ENCODE peak calls at places on chromosome 14, in six cellular contexts. X is neural progenitor cell, J is iris pigment epithelial cell, O is foreskin fibroblast, W is keratinocyte, D is MV-4-11. C is an unnamed sample.

GRCh38 chr14:32762886-32763285 is 175.8 kb upstream of the NPAS3 start:
- DNase-seq in W (no peak), D (no peak), O (peak), X (no peak), J (peak), C (no peak)

GRCh38 chr14:54420478-54421116 is 20.6 kb downstream of the CNIH1 start:
- DNase-seq in O (peak), D (peak), J (peak), X (peak), W (no peak), C (peak)

GRCh38 chr14:22433059-22433458 is 156.0 kb downstream of the DAD1 start:
- DNase-seq in W (no peak), X (no peak), J (no peak), O (no peak), D (no peak), C (no peak)

GRCh38 chr14:20934148-20934762 is 21.0 kb upstream of the RNASE2 start:
- DNase-seq in W (no peak), O (peak), J (peak), D (no peak), X (peak), C (peak)

GRCh38 chr14:68950111-68950510 is 29.0 kb downstream of the ACTN1 start:
- DNase-seq in D (peak), X (no peak), W (no peak), J (peak), O (peak), C (no peak)

GRCh38 chr14:81172881-81173280 is 47.9 kb downstream of the GTF2A1 start:
- DNase-seq in X (no peak), W (no peak), J (peak), D (no peak), O (peak), C (no peak)

GRCh38 chr14:62002636-62003035 is 240.4 kb downstream of the SNAPC1 start:
- DNase-seq in W (peak), D (no peak), X (no peak), O (peak), J (peak), C (peak)

GRCh38 chr14:24578558-24578957 is 2.5 kb upstream of the CTSG start:
- DNase-seq in O (no peak), J (no peak), X (no peak), D (no peak), W (no peak), C (no peak)

GRCh38 chr14:77120771-77121743 is 20.5 kb downstream of the ZDHHC22 start:
- DNase-seq in W (no peak), D (peak), O (no peak), X (no peak), J (no peak), C (peak)

GRCh38 chr14:105498430-105499255 is 7.6 kb downstream of the TEDC1 start:
- DNase-seq in J (no peak), O (no peak), D (no peak), X (no peak), W (no peak), C (no peak)

GRCh38 chr14:72261068-72261467 is 328.8 kb downstream of the RGS6 start:
- DNase-seq in J (no peak), D (no peak), W (no peak), X (no peak), O (no peak), C (no peak)

GRCh38 chr14:98591161-98591560 is 680.8 kb downstream of the BCL11B start:
- DNase-seq in X (no peak), W (no peak), J (no peak), D (no peak), O (no peak), C (no peak)

GRCh38 chr14:21467620-21468019 is 9.1 kb downstream of the RAB2B start:
- DNase-seq in J (peak), O (peak), D (no peak), X (no peak), W (no peak), C (no peak)

GRCh38 chr14:30849354-30849753 is 25.0 kb upstream of the COCH start:
- DNase-seq in J (no peak), W (no peak), X (no peak), O (no peak), D (peak), C (no peak)

GRCh38 chr14:48584031-48584430 is 908.6 kb upstream of the MDGA2 start:
- DNase-seq in D (peak), O (no peak), J (peak), W (no peak), X (no peak), C (no peak)

GRCh38 chr14:71742491-71742890 is 189.7 kb upstream of the RGS6 start:
- DNase-seq in W (no peak), J (no peak), D (no peak), X (no peak), O (peak), C (no peak)

GRCh38 chr14:99681101-99681831 is 2.8 kb upstream of the CYP46A1 start:
- DNase-seq in J (no peak), W (no peak), O (no peak), X (no peak), D (no peak), C (no peak)

GRCh38 chr14:54807881-54808280 is 94.7 kb downstream of the GCH1 start:
- DNase-seq in W (no peak), X (no peak), J (no peak), O (no peak), D (no peak), C (no peak)

GRCh38 chr14:92613008-92613658 is 99.6 kb downstream of the RIN3 start:
- DNase-seq in D (no peak), J (no peak), X (peak), O (peak), W (no peak), C (peak)

C was measured in activated CD8-positive, alpha-beta T cell treated with anti-CD3 and anti-CD28 coated beads for 36 hours.